ENCODE peak calls at places on chromosomes 5 and 9, in eight cellular contexts. E is stomach; H is cardiac fibroblast; T is LHCN-M2; Y is progenitor cell of endocrine pancreas; M is endothelial cell; Q is activated CD4-positive, alpha-beta T cell treated with anti-CD3 and anti-CD28 coated beads, Interleukin-2, amount 50 U/mL, for 1 hour; Z is activated T-helper 1 cell treated with anti-CD3 and anti-CD28 coated beads, Interleukin-2, amount 50 U/mL, for 16 hours. V is an unnamed sample.

GRCh38 chr5:68465133-68465532 is 249.6 kb downstream of the PIK3R1 start:
- DNase-seq in E (no peak), H (no peak), T (no peak), Y (no peak), M (no peak), Q (peak; percentile 9), Z (no peak), V (no peak)

GRCh38 chr9:3027260-3027659 is 183.4 kb upstream of the PUM3 start:
- DNase-seq in E (no peak), H (no peak), T (no peak), Y (no peak), M (no peak), Q (no peak), Z (no peak), V (no peak)

GRCh38 chr5:150184006-150184405 is 5.9 kb upstream of the SLC6A7 start:
- DNase-seq in E (no peak), H (no peak), T (no peak), Y (no peak), M (no peak), Q (no peak), Z (no peak), V (no peak)

GRCh38 chr5:67315082-67315801 is 118.6 kb upstream of the CD180 start:
- DNase-seq in E (no peak), H (peak; percentile 76), T (peak; percentile 73), Y (no peak), M (no peak), Q (no peak), Z (no peak), V (no peak)

GRCh38 chr9:93813687-93814560 is 141.2 kb downstream of the BARX1 start:
- DNase-seq in E (no peak), H (no peak), T (no peak), Y (no peak), M (no peak), Q (no peak), Z (no peak), V (peak; percentile 47)

GRCh38 chr9:108269421-108269820 is 586.4 kb downstream of the ACTL7B start:
- DNase-seq in E (no peak), H (no peak), T (no peak), Y (no peak), M (no peak), Q (no peak), Z (no peak), V (no peak)

GRCh38 chr5:52861368-52861767 is 73.7 kb downstream of the ITGA1 start:
- DNase-seq in E (no peak), H (no peak), T (no peak), Y (no peak), M (no peak), Q (no peak), Z (no peak), V (no peak)

GRCh38 chr9:91001146-91001611 is 199.6 kb downstream of the SYK start:
- DNase-seq in E (peak; percentile 39), H (peak; percentile 73), T (peak; percentile 34), Y (no peak), M (no peak), Q (no peak), Z (no peak), V (peak; percentile 20)

GRCh38 chr5:2810644-2811043 is 59.2 kb upstream of the IRX2 start:
- DNase-seq in E (no peak), H (no peak), T (no peak), Y (no peak), M (no peak), Q (no peak), Z (no peak), V (no peak)

GRCh38 chr5:39225405-39226099 is 6.2 kb upstream of the FYB1 start:
- DNase-seq in E (no peak), H (no peak), T (no peak), Y (no peak), M (no peak), Q (no peak), Z (no peak), V (no peak)

GRCh38 chr5:15791274-15791673 is 291.3 kb downstream of the FBXL7 start:
- DNase-seq in E (no peak), H (peak; percentile 26), T (peak; percentile 12), Y (no peak), M (no peak), Q (no peak), Z (no peak), V (no peak)

GRCh38 chr9:134365791-134366222 is 39.6 kb downstream of the RXRA start:
- DNase-seq in E (peak; percentile 47), H (no peak), T (no peak), Y (no peak), M (no peak), Q (no peak), Z (no peak), V (peak; percentile 74)

GRCh38 chr5:53011233-53011632 is 22.1 kb downstream of the ITGA2 start:
- DNase-seq in E (no peak), H (no peak), T (no peak), Y (no peak), M (no peak), Q (no peak), Z (no peak), V (no peak)

GRCh38 chr5:139668064-139668880 is 20.1 kb downstream of the CXXC5 start:
- DNase-seq in E (peak; percentile 49), H (peak; percentile 52), T (peak; percentile 59), Y (no peak), M (peak; percentile 54), Q (no peak), Z (no peak), V (peak; percentile 46)

GRCh38 chr9:106438928-106439327 is 424.0 kb upstream of the ZNF462 start:
- DNase-seq in E (no peak), H (no peak), T (no peak), Y (no peak), M (no peak), Q (no peak), Z (no peak), V (no peak)

GRCh38 chr5:52728201-52728600 is 59.5 kb upstream of the ITGA1 start:
- DNase-seq in E (no peak), H (peak; percentile 25), T (no peak), Y (no peak), M (no peak), Q (no peak), Z (no peak), V (no peak)

GRCh38 chr9:100714372-100715099 is 136.7 kb downstream of the CAVIN4 start:
- DNase-seq in E (peak; percentile 58), H (peak; percentile 74), T (peak; percentile 43), Y (peak; percentile 66), M (peak; percentile 85), Q (peak; percentile 15), Z (no peak), V (peak; percentile 89)

GRCh38 chr5:122726990-122727616 is 47.8 kb upstream of the SNX2 start:
- DNase-seq in E (no peak), H (peak; percentile 83), T (peak; percentile 72), Y (no peak), M (no peak), Q (no peak), Z (no peak), V (no peak)

GRCh38 chr9:117081641-117082317 is 333.1 kb downstream of the ASTN2 start:
- DNase-seq in E (no peak), H (no peak), T (peak; percentile 92), Y (no peak), M (no peak), Q (no peak), Z (no peak), V (no peak)

GRCh38 chr5:74290634-74291033 is 349.9 kb downstream of the ENC1 start:
- DNase-seq in E (no peak), H (no peak), T (no peak), Y (no peak), M (no peak), Q (no peak), Z (no peak), V (no peak)

GRCh38 chr5:61626639-61627282 is 294.7 kb downstream of the ZSWIM6 start:
- DNase-seq in E (no peak), H (no peak), T (no peak), Y (no peak), M (no peak), Q (no peak), Z (no peak), V (no peak)

GRCh38 chr5:3962113-3962512 is 366.5 kb downstream of the IRX1 start:
- DNase-seq in E (no peak), H (no peak), T (no peak), Y (no peak), M (no peak), Q (no peak), Z (no peak), V (no peak)

GRCh38 chr5:143566139-143566538 is 162.7 kb upstream of the NR3C1 start:
- DNase-seq in E (no peak), H (no peak), T (no peak), Y (no peak), M (no peak), Q (no peak), Z (no peak), V (no peak)

GRCh38 chr5:132687995-132688394 is 14.2 kb downstream of the IL4 start:
- DNase-seq in E (no peak), H (no peak), T (no peak), Y (no peak), M (no peak), Q (peak; percentile 31), Z (no peak), V (no peak)

GRCh38 chr5:169637856-169638190 is 748 bp downstream of the DOCK2 start:
- DNase-seq in E (peak; percentile 39), H (no peak), T (no peak), Y (no peak), M (no peak), Q (peak; percentile 67), Z (peak; percentile 56), V (no peak)

GRCh38 chr9:86202338-86202882 is 57.0 kb downstream of the C9orf153 start:
- DNase-seq in E (no peak), H (peak; percentile 74), T (peak; percentile 54), Y (no peak), M (peak; percentile 13), Q (peak; percentile 6), Z (no peak), V (peak; percentile 73)

GRCh38 chr5:19866088-19866446 is 121.9 kb downstream of the CDH18 start:
- DNase-seq in E (no peak), H (no peak), T (no peak), Y (no peak), M (no peak), Q (no peak), Z (no peak), V (no peak)

GRCh38 chr9:18994263-18994916 is 38.6 kb downstream of the SAXO1 start:
- DNase-seq in E (no peak), H (no peak), T (no peak), Y (no peak), M (no peak), Q (no peak), Z (no peak), V (no peak)

V was measured in iPS-NIHi11.